ENCODE peak calls at places on chromosomes 6 and 20, in four cellular contexts. One of them, this sample, is unnamed.

GRCh38 chr20:57392512-57393271 is 1.5 kb downstream of the RBM38 start:
- DNase-seq in body of pancreas: no peak
- DNase-seq in right lobe of liver: peak; percentile 50
- DNase-seq in heart left ventricle: peak; percentile 82
- DNase-seq in this sample: no peak

GRCh38 chr20:38842558-38842981 is 37.1 kb downstream of the PPP1R16B start:
- DNase-seq in body of pancreas: no peak
- DNase-seq in right lobe of liver: no peak
- DNase-seq in heart left ventricle: no peak
- DNase-seq in this sample: no peak

GRCh38 chr20:5696011-5696559 is 54.1 kb upstream of the SHLD1 start:
- DNase-seq in body of pancreas: no peak
- DNase-seq in right lobe of liver: peak; percentile 64
- DNase-seq in heart left ventricle: no peak
- DNase-seq in this sample: peak; percentile 95

GRCh38 chr6:107803957-107804356 is 20.2 kb downstream of the SCML4 start:
- DNase-seq in body of pancreas: no peak
- DNase-seq in right lobe of liver: no peak
- DNase-seq in heart left ventricle: no peak
- DNase-seq in this sample: no peak

GRCh38 chr6:81820979-81821378 is 68.5 kb upstream of the TENT5A start:
- DNase-seq in body of pancreas: no peak
- DNase-seq in right lobe of liver: no peak
- DNase-seq in heart left ventricle: no peak
- DNase-seq in this sample: no peak

GRCh38 chr20:43541214-43541613 is 17.6 kb upstream of the SGK2 start:
- DNase-seq in body of pancreas: no peak
- DNase-seq in right lobe of liver: no peak
- DNase-seq in heart left ventricle: no peak
- DNase-seq in this sample: no peak

GRCh38 chr20:59402697-59403096 is 102.3 kb downstream of the EDN3 start:
- DNase-seq in body of pancreas: peak; percentile 61
- DNase-seq in right lobe of liver: no peak
- DNase-seq in heart left ventricle: no peak
- DNase-seq in this sample: no peak

GRCh38 chr6:94045473-94045872 is 626.1 kb upstream of the EPHA7 start:
- DNase-seq in body of pancreas: no peak
- DNase-seq in right lobe of liver: no peak
- DNase-seq in heart left ventricle: no peak
- DNase-seq in this sample: no peak

GRCh38 chr6:118249680-118250079 is 298.4 kb upstream of the PLN start:
- DNase-seq in body of pancreas: no peak
- DNase-seq in right lobe of liver: no peak
- DNase-seq in heart left ventricle: no peak
- DNase-seq in this sample: no peak

GRCh38 chr6:111096246-111096645 is 8.9 kb downstream of the SLC16A10 start:
- DNase-seq in body of pancreas: peak; percentile 95
- DNase-seq in right lobe of liver: peak; percentile 64
- DNase-seq in heart left ventricle: no peak
- DNase-seq in this sample: no peak

GRCh38 chr20:47792021-47792618 is 6.8 kb upstream of the SULF2 start:
- DNase-seq in body of pancreas: peak; percentile 47
- DNase-seq in right lobe of liver: no peak
- DNase-seq in heart left ventricle: peak; percentile 42
- DNase-seq in this sample: no peak

GRCh38 chr6:100775667-100776066 is 105.5 kb downstream of the ASCC3 start:
- DNase-seq in body of pancreas: no peak
- DNase-seq in right lobe of liver: no peak
- DNase-seq in heart left ventricle: no peak
- DNase-seq in this sample: no peak

GRCh38 chr6:107823047-107823557 is 1.0 kb downstream of the SCML4 start:
- DNase-seq in body of pancreas: no peak
- DNase-seq in right lobe of liver: no peak
- DNase-seq in heart left ventricle: no peak
- DNase-seq in this sample: no peak

GRCh38 chr6:146910611-146911010 is 293.6 kb upstream of the STXBP5 start:
- DNase-seq in body of pancreas: no peak
- DNase-seq in right lobe of liver: no peak
- DNase-seq in heart left ventricle: no peak
- DNase-seq in this sample: no peak

DNA sequence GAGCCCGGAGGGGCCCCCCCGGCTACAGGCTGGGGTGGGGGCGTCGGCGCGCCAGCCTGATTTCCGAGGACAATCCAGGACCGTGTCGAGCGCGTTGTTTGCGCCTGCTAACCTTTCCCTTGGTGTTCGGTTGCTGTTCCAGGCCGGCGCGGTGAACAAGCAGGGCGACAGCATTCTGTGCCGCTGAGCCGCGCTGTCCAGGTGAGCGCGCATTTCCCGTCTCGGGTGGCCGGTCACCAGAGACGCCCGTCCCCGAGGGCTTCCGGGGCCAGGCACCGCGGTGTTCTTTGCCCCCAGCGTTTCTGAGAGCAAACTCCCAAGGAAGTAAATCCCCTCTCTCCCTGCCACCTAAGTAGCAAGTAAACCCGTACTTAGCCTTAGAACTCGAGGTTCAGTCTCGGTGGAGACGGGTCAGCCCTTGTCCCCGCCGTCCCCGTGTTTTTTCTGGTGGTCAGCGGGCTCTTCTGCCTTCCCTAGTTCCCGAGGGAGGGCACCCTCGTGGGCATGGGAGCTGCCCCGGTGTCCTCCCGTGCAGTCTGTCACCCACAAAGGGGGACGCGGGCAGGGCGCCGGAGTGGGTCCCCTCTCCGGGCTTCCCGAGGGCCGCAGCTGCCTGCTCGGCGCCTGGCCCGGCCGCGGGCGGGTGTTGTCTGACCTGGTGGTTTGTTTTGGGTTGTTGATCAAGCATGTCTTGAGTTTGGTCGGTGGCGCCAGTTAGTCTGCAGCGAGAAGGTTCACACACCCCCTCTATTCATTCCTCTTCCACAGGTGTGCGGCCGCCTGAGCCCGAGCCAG is 1.5 kb downstream of the ID4 start:
- DNase-seq in body of pancreas: peak; percentile 76
- DNase-seq in right lobe of liver: peak; percentile 45
- DNase-seq in heart left ventricle: peak; percentile 65
- DNase-seq in this sample: peak; percentile 27
- TF ChIP-seq POLR2A in body of pancreas: peak; percentile 82
- TF ChIP-seq POLR2A in right lobe of liver: no peak
- TF ChIP-seq POLR2A in heart left ventricle: no peak
- TF ChIP-seq POLR2A in this sample: no peak

DNA sequence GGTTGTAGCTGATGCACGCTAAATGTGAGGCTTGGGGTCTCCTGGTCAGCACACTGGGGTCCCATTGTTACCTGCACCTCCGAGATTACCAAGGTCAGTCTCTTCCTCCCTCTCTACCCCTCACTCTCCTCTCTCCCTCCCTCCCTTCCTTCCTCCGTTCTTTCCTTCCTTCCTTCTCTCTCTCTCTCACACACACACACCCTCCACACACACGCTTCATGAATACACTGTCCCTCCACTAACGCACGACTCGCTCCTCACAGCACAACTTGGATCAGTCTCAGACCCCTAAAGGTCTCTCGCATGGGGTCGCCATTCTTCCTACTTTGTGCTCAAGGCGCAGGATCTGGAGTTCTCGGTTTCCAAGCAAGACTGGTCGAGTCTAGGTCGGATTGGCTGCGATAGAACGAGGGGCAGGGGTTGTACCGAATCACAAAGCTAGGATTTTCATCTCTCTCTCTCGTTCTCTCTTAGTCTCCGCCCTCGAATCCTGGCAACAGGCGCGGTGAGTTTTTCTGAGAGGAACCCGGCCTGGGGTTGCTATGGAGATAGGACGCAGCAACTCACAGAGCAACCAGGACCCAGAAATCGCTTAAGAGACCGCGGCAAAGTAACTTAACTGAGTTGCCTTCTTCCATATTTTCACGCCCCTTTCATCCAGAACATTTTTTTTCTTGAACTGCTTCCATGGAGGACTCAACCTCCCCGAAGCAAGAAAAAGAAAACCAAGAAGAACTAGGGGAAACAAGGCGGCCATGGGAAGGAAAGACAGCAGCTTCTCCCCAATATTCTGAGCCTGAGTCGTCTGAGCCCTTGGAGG is at the start of gene RSPH4A:
- DNase-seq in body of pancreas: peak; percentile 96
- DNase-seq in right lobe of liver: peak; percentile 77
- DNase-seq in heart left ventricle: peak; percentile 89
- DNase-seq in this sample: peak; percentile 82
- TF ChIP-seq POLR2A in body of pancreas: peak; percentile 39
- TF ChIP-seq POLR2A in right lobe of liver: no peak
- TF ChIP-seq POLR2A in heart left ventricle: no peak
- TF ChIP-seq POLR2A in this sample: peak; percentile 64

GRCh38 chr6:28136585-28137457 is 4.9 kb upstream of the ZKSCAN8 start:
- DNase-seq in body of pancreas: peak; percentile 95
- DNase-seq in right lobe of liver: peak; percentile 89
- DNase-seq in heart left ventricle: peak; percentile 94
- DNase-seq in this sample: peak; percentile 65
- TF ChIP-seq POLR2A in body of pancreas: peak; percentile 40
- TF ChIP-seq POLR2A in right lobe of liver: peak; percentile 64
- TF ChIP-seq POLR2A in heart left ventricle: peak; percentile 25
- TF ChIP-seq POLR2A in this sample: peak; percentile 45

GRCh38 chr6:78910611-78911134 is 43.3 kb downstream of the IRAK1BP1 start:
- DNase-seq in body of pancreas: peak; percentile 35
- DNase-seq in right lobe of liver: peak; percentile 25
- DNase-seq in heart left ventricle: peak; percentile 69
- DNase-seq in this sample: no peak
- TF ChIP-seq POLR2A in body of pancreas: no peak
- TF ChIP-seq POLR2A in right lobe of liver: no peak
- TF ChIP-seq POLR2A in heart left ventricle: no peak
- TF ChIP-seq POLR2A in this sample: no peak